ENCODE peak calls at places on chromosomes 16 and 17, in five cellular contexts. F is H1, V is K562, W is HepG2, I is GM12878. Q is an unnamed sample. For H3K4me1, the result is how much of the 10 kb centered on the place peaks cover.

GRCh38 chr16:89290472-89290871 is 73.0 kb downstream of the ZNF778 start:
- DNase-seq in V (no peak), F (no peak), W (no peak), I (no peak), Q (no peak)

GRCh38 chr17:75691371-75692290 is 24.5 kb downstream of the SAP30BP start:
- DNase-seq in I (no peak), V (no peak), F (no peak), W (no peak), Q (no peak)

GRCh38 chr16:8751481-8752311 is 45.7 kb downstream of the TMEM186 start:
- DNase-seq in V (no peak), W (peak), I (no peak), F (peak), Q (peak)

GRCh38 chr17:3802461-3803307 is 1.7 kb upstream of the ITGAE start:
- DNase-seq in I (no peak), W (peak), V (no peak), F (no peak), Q (no peak)

GRCh38 chr17:79855331-79856124 is 16.3 kb upstream of the CBX4 start:
- DNase-seq in W (no peak), V (no peak), I (no peak), F (no peak), Q (no peak)

GRCh38 chr17:57723427-57724037 is 21.6 kb downstream of the CCDC182 start:
- DNase-seq in W (no peak), V (no peak), I (no peak), F (no peak), Q (no peak)

GRCh38 chr17:45370949-45371413 is 54.2 kb upstream of the MAP3K14 start:
- DNase-seq in V (no peak), I (no peak), W (no peak), F (no peak), Q (no peak)

GRCh38 chr16:82657239-82657638 is 30.5 kb downstream of the CDH13 start:
- DNase-seq in W (no peak), I (no peak), V (no peak), F (no peak), Q (no peak)

GRCh38 chr16:56423584-56424403 is 1.6 kb downstream of the AMFR start:
- DNase-seq in W (peak), I (peak), F (no peak), V (no peak), Q (no peak)

GRCh38 chr17:55116440-55116914 is 147.9 kb downstream of the STXBP4 start:
- DNase-seq in I (no peak), V (no peak), F (no peak), W (peak), Q (no peak)

GRCh38 chr17:34126965-34127364 is 128.1 kb upstream of the CCL2 start:
- DNase-seq in F (no peak), W (no peak), I (no peak), V (no peak), Q (no peak)

GRCh38 chr17:29241015-29241963 is 5.4 kb upstream of the CRYBA1 start:
- DNase-seq in F (peak), V (no peak), W (peak), I (no peak), Q (peak)

GRCh38 chr16:30131869-30132475 is 9.0 kb upstream of the MAPK3 start:
- DNase-seq in I (no peak), W (no peak), V (no peak), F (no peak), Q (no peak)

GRCh38 chr16:67183284-67183626 is 508 bp downstream of the MATCAP1 start:
- DNase-seq in W (no peak), I (no peak), V (no peak), F (no peak), Q (no peak)

GRCh38 chr17:20781260-20781659 is 201.7 kb downstream of the CDRT15L2 start:
- DNase-seq in W (no peak), I (no peak), F (no peak), V (no peak), Q (no peak)

GRCh38 chr16:72978212-72978611 is 69.7 kb downstream of the ZFHX3 start:
- DNase-seq in I (no peak), V (no peak), F (no peak), W (no peak), Q (no peak)

GRCh38 chr17:4852504-4853075 is 19.4 kb downstream of the MINK1 start:
- DNase-seq in F (no peak), I (no peak), V (peak), W (peak), Q (no peak)

GRCh38 chr16:49932449-49932848 is 76.5 kb upstream of the ZNF423 start:
- DNase-seq in V (no peak), I (no peak), F (no peak), W (no peak), Q (no peak)

GRCh38 chr16:47431960-47432359 is 28.9 kb downstream of the ITFG1 start:
- DNase-seq in F (no peak), V (no peak), W (no peak), I (no peak), Q (no peak)

GRCh38 chr16:49755291-49755611 is 100.7 kb downstream of the ZNF423 start:
- DNase-seq in I (no peak), V (peak), F (no peak), W (no peak), Q (peak)

GRCh38 chr17:50817142-50817751 is 18.1 kb upstream of the WFIKKN2 start:
- DNase-seq in V (peak), I (no peak), F (no peak), W (no peak), Q (peak)

GRCh38 chr17:68198931-68199836 is 48.7 kb upstream of the AMZ2 start:
- DNase-seq in F (no peak), W (no peak), V (no peak), I (no peak), Q (peak)

GRCh38 chr16:51355195-51355594 is 204.1 kb upstream of the SALL1 start:
- DNase-seq in I (no peak), F (no peak), W (no peak), V (no peak), Q (peak)

GRCh38 chr16:23448392-23448791 is 4.6 kb downstream of the COG7 start:
- DNase-seq in V (no peak), W (no peak), I (no peak), F (no peak), Q (no peak)

GRCh38 chr16:11315499-11315898 is 29.8 kb upstream of the RMI2 start:
- DNase-seq in I (no peak), V (no peak), W (no peak), F (peak), Q (peak)

GRCh38 chr17:50144346-50144745 is 6.1 kb downstream of the PPP1R9B start:
- DNase-seq in W (no peak), I (no peak), F (no peak), V (no peak), Q (no peak)

GRCh38 chr16:12951392-12951791 is 50.0 kb downstream of the SHISA9 start:
- DNase-seq in F (no peak), W (no peak), V (no peak), I (no peak), Q (peak)

GRCh38 chr17:79621151-79621940 is 10.5 kb upstream of the RBFOX3 start:
- DNase-seq in F (no peak), W (no peak), I (no peak), V (no peak), Q (no peak)

GRCh38 chr17:70668276-70668937 is 499.1 kb downstream of the KCNJ2 start:
- DNase-seq in W (no peak), I (no peak), V (no peak), F (no peak), Q (no peak)

GRCh38 chr17:77369544-77369971 is 228.8 kb downstream of the SEC14L1 start:
- DNase-seq in V (no peak), W (no peak), F (no peak), I (no peak), Q (no peak)
- H3K4me1 ChIP-seq in V (half or more), W (half or more), F (under half), I (under half), Q (under half)

GRCh38 chr16:25713785-25714570 is 22.2 kb downstream of the HS3ST4 start:
- DNase-seq in V (no peak), I (no peak), F (no peak), W (no peak), Q (no peak)
- TF ChIP-seq CREB1 in V (no peak), I (no peak), F (no peak), W (no peak), Q (no peak)

DNA sequence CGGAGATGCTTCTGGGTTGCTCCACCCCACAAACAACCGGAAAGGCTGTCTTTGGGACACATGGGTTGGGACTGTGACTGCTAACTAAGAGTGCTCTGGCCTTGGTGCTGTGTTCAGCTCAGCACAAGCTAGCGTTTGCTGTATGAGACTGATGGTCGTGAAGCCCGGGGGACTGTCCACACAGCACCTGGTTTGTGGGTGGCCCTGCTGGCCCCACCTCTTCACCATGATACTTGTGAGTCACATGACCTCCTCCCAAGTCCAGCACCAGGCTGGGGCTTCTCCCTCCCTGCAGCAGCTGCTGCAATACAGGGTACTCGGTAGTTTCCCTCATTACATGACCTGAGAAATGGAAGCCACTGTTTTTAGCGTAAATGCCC is 70.6 kb upstream of the GSE1 start:
- DNase-seq in W (no peak), V (peak), F (no peak), I (no peak), Q (peak)
- H3K4me1 ChIP-seq in W (half or more), V (half or more), F (under half), I (under half), Q (under half)

GRCh38 chr17:46979023-46979870 is at the start of gene RPRML:
- DNase-seq in I (no peak), W (no peak), F (no peak), V (peak), Q (peak)
- TF ChIP-seq CREB1 in I (no peak), W (no peak), F (no peak), V (no peak), Q (no peak)

DNA sequence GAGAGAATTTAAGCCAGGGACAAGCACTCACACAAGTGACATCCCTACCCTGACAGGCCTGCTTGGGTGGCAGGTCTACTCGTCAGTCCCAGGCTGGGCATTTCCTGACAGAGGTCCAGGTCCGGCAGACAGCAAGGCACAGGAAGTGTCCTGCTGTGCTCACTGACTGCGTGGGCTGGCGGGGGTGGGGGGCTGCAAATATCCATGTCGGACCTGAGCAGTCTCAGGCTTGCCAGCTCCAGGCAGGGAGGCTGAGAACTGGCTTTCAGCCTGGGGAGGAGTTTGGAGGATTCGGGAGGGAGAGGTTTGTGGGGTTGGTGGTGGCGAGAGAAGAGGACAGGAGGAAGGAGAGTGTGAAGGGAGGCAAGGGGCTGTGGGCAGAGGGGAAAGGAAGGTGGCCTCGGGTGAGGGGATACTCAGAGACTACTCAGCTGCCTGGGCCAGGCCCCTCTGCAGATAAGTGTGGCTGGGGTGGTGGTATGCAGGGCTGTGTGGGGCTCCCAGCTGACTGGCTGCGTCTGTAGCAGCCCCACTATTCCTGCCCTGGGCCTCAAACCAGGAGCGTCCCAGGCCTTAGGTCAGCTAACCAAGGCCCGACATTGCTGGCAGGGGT is 7.8 kb downstream of the HIC1 start:
- DNase-seq in W (no peak), V (no peak), I (no peak), F (no peak), Q (peak)
- H3K4me1 ChIP-seq in W (under half), V (under half), I (under half), F (under half), Q (under half)

Q was measured in GM23338.